ENCODE peak calls at places on chromosomes 1 and 21, in eight cellular contexts. I is vagina, C is breast epithelium, L is pancreas, O is HCT116, V is SK-N-SH, U is IMR-90, B is A549. P is an unnamed sample.

GRCh38 chr1:22290611-22291010 is 147.7 kb upstream of the WNT4 start:
- DNase-seq in B (no peak), I (peak; percentile 52), U (no peak), V (no peak), L (no peak), C (peak; percentile 33), O (no peak), P (no peak)

GRCh38 chr1:63787875-63788274 is 14.1 kb downstream of the ROR1 start:
- DNase-seq in U (no peak), L (no peak), V (no peak), O (no peak), B (no peak), C (no peak), I (no peak), P (peak; percentile 28)

GRCh38 chr1:214615871-214616270 is 12.9 kb downstream of the CENPF start:
- DNase-seq in C (no peak), V (no peak), I (no peak), O (no peak), B (no peak), L (no peak), U (peak; percentile 77), P (no peak)

GRCh38 chr1:155278689-155279160 is 1.5 kb downstream of the HCN3 start:
- DNase-seq in I (no peak), C (no peak), O (no peak), L (no peak), U (peak; percentile 14), B (no peak), V (no peak), P (no peak)

GRCh38 chr1:66532798-66533783 is 862 bp upstream of the SGIP1 start:
- DNase-seq in L (peak; percentile 65), O (no peak), C (no peak), I (no peak), B (no peak), U (peak; percentile 98), V (peak; percentile 53), P (peak; percentile 4)

GRCh38 chr1:98661544-98662353 is at the start of gene SNX7:
- DNase-seq in O (peak; percentile 32), B (peak; percentile 59), U (peak; percentile 69), V (peak; percentile 97), I (no peak), L (peak; percentile 95), C (peak; percentile 88), P (peak; percentile 93)

GRCh38 chr1:27438621-27439061 is 46.2 kb downstream of the GPR3 start:
- DNase-seq in I (no peak), U (no peak), L (no peak), O (no peak), C (no peak), V (no peak), B (no peak), P (no peak)

GRCh38 chr1:110086959-110087358 is 16.5 kb upstream of the ALX3 start:
- DNase-seq in I (no peak), C (no peak), L (no peak), V (no peak), U (no peak), B (no peak), O (no peak), P (no peak)

DNA sequence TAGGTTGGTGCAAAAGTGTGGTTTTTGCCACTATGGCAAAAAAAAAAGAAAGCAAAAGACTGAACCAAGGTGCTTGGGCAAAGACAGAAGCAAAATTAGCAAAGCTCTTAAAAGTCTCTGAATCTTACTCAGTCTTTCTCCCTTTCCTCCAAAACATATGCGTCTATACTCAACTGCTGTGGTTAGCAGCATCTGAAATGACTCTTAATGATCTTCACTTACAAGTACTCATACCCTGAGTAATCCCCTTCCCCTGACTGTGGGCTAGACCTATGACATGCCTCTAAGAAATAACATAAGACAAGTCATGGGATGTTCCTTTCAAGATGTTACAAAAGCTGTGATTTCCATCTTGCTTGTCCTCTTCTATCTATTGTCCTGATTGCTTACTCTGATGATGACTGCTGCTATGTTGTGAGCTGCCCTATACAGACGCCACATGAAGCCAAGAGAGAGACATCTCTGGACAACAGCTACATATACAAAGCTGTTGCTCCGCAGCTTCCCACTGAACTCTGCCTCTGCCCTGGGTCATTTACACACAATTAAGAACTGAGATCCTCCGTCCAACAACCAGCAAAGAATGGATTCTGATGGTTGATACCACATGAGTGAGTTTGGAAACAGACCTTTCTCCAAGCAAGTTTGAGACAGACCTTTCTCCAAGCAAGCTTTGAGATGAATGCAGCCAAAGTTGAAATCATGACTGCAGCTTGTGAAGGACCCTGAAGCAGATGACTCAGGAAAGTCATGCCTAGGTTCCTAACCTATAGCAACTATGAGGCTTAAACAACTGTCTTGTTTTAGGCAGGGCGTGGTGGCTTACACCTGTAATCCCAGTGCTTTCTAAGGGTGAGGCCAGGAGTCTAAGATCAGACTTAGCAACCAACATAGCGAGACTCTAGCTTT is 55.2 kb downstream of the PUM1 start:
- DNase-seq in V (no peak), I (no peak), U (peak; percentile 92), C (no peak), L (no peak), O (no peak), B (no peak), P (no peak)
- H3K4me1 ChIP-seq in V (peaks cover 51% of the 10 kb centered on the region), I (peaks cover 86% of the 10 kb centered on the region), U (peaks cover 30% of the 10 kb centered on the region), C (no peaks in the 10 kb centered on the region), L (peaks cover 21% of the 10 kb centered on the region), O (peaks cover 12% of the 10 kb centered on the region), B (peaks cover 61% of the 10 kb centered on the region), P (peaks cover 11% of the 10 kb centered on the region)

GRCh38 chr1:229855999-229856650 is 210.9 kb upstream of the GALNT2 start:
- DNase-seq in U (no peak), B (no peak), O (no peak), I (no peak), C (no peak), L (peak; percentile 65), V (peak; percentile 28), P (no peak)
- H3K4me3 ChIP-seq in U (peak overlapping the region; percentile 6), B (no peak overlapping the region), O (no peak overlapping the region), I (no peak overlapping the region), C (peak overlapping the region; percentile 4), L (peak overlapping the region; percentile 33), V (no peak overlapping the region), P (no peak overlapping the region)

GRCh38 chr1:43974443-43975248 is at the start of gene ATP6V0B:
- DNase-seq in I (no peak), U (peak; percentile 89), C (peak; percentile 98), L (peak; percentile 99), V (peak; percentile 96), O (peak; percentile 87), B (peak; percentile 87), P (peak; percentile 92)
- TF ChIP-seq CTCF in I (peak; percentile 45), U (peak; percentile 23), C (peak; percentile 54), L (no peak), V (no peak), O (no peak), B (no peak), P (no peak)

GRCh38 chr1:51957618-51958017 is 32.9 kb downstream of the RAB3B start:
- DNase-seq in I (no peak), O (no peak), L (no peak), U (no peak), B (no peak), C (no peak), V (no peak), P (no peak)

GRCh38 chr1:51960262-51960661 is 30.2 kb downstream of the RAB3B start:
- DNase-seq in I (no peak), U (no peak), V (no peak), L (no peak), C (no peak), B (no peak), O (no peak), P (no peak)

GRCh38 chr1:51961231-51961630 is 29.3 kb downstream of the RAB3B start:
- DNase-seq in B (no peak), V (no peak), U (no peak), O (no peak), C (no peak), L (no peak), I (no peak), P (no peak)

GRCh38 chr1:51956528-51957509 is 33.7 kb downstream of the RAB3B start:
- DNase-seq in C (no peak), L (no peak), V (no peak), U (peak; percentile 67), I (no peak), O (peak; percentile 15), B (no peak), P (no peak)

DNA sequence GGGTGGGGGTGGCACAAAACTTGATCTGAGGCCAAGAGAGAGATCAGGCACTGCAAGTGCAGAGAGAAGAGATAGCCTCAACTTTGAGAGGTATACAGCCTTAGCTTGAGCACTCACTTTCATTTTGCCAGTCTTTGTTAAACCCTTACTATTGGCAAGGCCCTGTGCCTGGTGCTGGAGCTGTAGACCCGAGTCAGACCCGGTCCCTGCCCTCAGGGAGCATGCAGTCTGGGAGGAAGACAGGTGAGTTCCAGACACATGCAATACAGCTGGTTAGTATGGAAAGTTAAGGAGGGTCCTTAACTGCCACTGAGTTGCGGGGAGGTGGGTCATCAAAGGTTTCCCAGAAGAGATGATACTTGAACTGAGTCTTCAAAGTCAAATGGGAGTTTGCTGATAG is 31.7 kb downstream of the RAB3B start:
- DNase-seq in V (no peak), O (no peak), B (no peak), C (no peak), I (no peak), U (no peak), L (no peak), P (no peak)
- H3K4me1 ChIP-seq in V (peaks cover 51% of the 10 kb centered on the region), O (peaks cover 34% of the 10 kb centered on the region), B (peaks cover 9% of the 10 kb centered on the region), C (no peaks in the 10 kb centered on the region), I (no peaks in the 10 kb centered on the region), U (peaks cover 23% of the 10 kb centered on the region), L (no peaks in the 10 kb centered on the region), P (no peaks in the 10 kb centered on the region)

DNA sequence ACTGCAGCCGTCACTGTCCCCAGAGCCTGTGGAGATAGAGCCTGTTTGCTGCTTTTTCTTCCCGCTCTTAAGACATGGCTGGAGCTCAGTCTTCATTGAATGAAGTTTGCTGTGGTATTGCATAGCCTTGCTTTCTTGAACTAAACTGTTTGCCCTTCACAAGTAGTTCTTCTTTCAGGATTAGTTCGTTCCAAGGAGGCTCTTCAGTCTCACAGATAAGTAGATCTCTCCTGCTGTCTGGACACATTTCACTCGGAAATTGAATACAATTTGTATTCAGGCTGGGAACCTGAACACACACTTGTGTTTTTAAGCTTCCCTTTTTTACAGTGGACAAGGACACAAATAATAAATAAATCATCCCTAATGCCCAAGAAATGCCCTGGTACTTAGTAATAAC is 34.7 kb downstream of the IFNAR1 start:
- DNase-seq in C (no peak), I (no peak), L (no peak), U (no peak), V (no peak), O (no peak), B (no peak), P (no peak)
- H3K4me3 ChIP-seq in C (no peak overlapping the region), I (no peak overlapping the region), L (no peak overlapping the region), U (no peak overlapping the region), V (no peak overlapping the region), O (no peak overlapping the region), B (no peak overlapping the region), P (no peak overlapping the region)

P was measured in BE2C.